ENCODE peak calls at places on chromosome 15, in six cellular contexts. One of them, this sample, is unnamed.

GRCh38 chr15:74656935-74657535 is 38.8 kb downstream of the EDC3 start:
- DNase-seq in endothelial cell: no peak
- DNase-seq in lower lobe of right lung: no peak
- DNase-seq in fibroblast of gingiva: no peak
- DNase-seq in stimulated activated CD8-positive, alpha-beta memory T cell treated with anti-CD3 and anti-CD28 coated beads, Interleukin-7, amount 100 ng/mL, for 4 hours: no peak
- DNase-seq in iris pigment epithelial cell: no peak
- DNase-seq in this sample: no peak

GRCh38 chr15:101091080-101092017 is 160.5 kb downstream of the CHSY1 start:
- DNase-seq in endothelial cell: peak; percentile 38
- DNase-seq in lower lobe of right lung: no peak
- DNase-seq in fibroblast of gingiva: peak; percentile 80
- DNase-seq in stimulated activated CD8-positive, alpha-beta memory T cell treated with anti-CD3 and anti-CD28 coated beads, Interleukin-7, amount 100 ng/mL, for 4 hours: no peak
- DNase-seq in iris pigment epithelial cell: peak; percentile 70
- DNase-seq in this sample: peak; percentile 93

GRCh38 chr15:68691667-68692066 is 112.9 kb downstream of the CORO2B start:
- DNase-seq in endothelial cell: no peak
- DNase-seq in lower lobe of right lung: no peak
- DNase-seq in fibroblast of gingiva: no peak
- DNase-seq in stimulated activated CD8-positive, alpha-beta memory T cell treated with anti-CD3 and anti-CD28 coated beads, Interleukin-7, amount 100 ng/mL, for 4 hours: no peak
- DNase-seq in iris pigment epithelial cell: peak; percentile 14
- DNase-seq in this sample: peak; percentile 42

GRCh38 chr15:92884813-92885461 is 15.2 kb upstream of the CHD2 start:
- DNase-seq in endothelial cell: no peak
- DNase-seq in lower lobe of right lung: no peak
- DNase-seq in fibroblast of gingiva: no peak
- DNase-seq in stimulated activated CD8-positive, alpha-beta memory T cell treated with anti-CD3 and anti-CD28 coated beads, Interleukin-7, amount 100 ng/mL, for 4 hours: no peak
- DNase-seq in iris pigment epithelial cell: no peak
- DNase-seq in this sample: peak; percentile 30

GRCh38 chr15:69468241-69469121 is 15.9 kb downstream of the RPLP1 start:
- DNase-seq in endothelial cell: no peak
- DNase-seq in lower lobe of right lung: peak; percentile 80
- DNase-seq in fibroblast of gingiva: no peak
- DNase-seq in stimulated activated CD8-positive, alpha-beta memory T cell treated with anti-CD3 and anti-CD28 coated beads, Interleukin-7, amount 100 ng/mL, for 4 hours: peak; percentile 81
- DNase-seq in iris pigment epithelial cell: peak; percentile 90
- DNase-seq in this sample: no peak

GRCh38 chr15:101426761-101427333 is 62.7 kb downstream of the PCSK6 start:
- DNase-seq in endothelial cell: no peak
- DNase-seq in lower lobe of right lung: no peak
- DNase-seq in fibroblast of gingiva: no peak
- DNase-seq in stimulated activated CD8-positive, alpha-beta memory T cell treated with anti-CD3 and anti-CD28 coated beads, Interleukin-7, amount 100 ng/mL, for 4 hours: no peak
- DNase-seq in iris pigment epithelial cell: no peak
- DNase-seq in this sample: no peak

GRCh38 chr15:34109775-34110663 is 8.1 kb downstream of the PGBD4 start:
- DNase-seq in endothelial cell: peak; percentile 16
- DNase-seq in lower lobe of right lung: no peak
- DNase-seq in fibroblast of gingiva: peak; percentile 37
- DNase-seq in stimulated activated CD8-positive, alpha-beta memory T cell treated with anti-CD3 and anti-CD28 coated beads, Interleukin-7, amount 100 ng/mL, for 4 hours: no peak
- DNase-seq in iris pigment epithelial cell: peak; percentile 52
- DNase-seq in this sample: peak; percentile 66

GRCh38 chr15:92047900-92048299 is 194.4 kb downstream of the SLCO3A1 start:
- DNase-seq in endothelial cell: no peak
- DNase-seq in lower lobe of right lung: no peak
- DNase-seq in fibroblast of gingiva: no peak
- DNase-seq in stimulated activated CD8-positive, alpha-beta memory T cell treated with anti-CD3 and anti-CD28 coated beads, Interleukin-7, amount 100 ng/mL, for 4 hours: no peak
- DNase-seq in iris pigment epithelial cell: no peak
- DNase-seq in this sample: no peak

GRCh38 chr15:75233504-75234190 is 24.5 kb upstream of the GOLGA6C start:
- DNase-seq in endothelial cell: no peak
- DNase-seq in lower lobe of right lung: no peak
- DNase-seq in fibroblast of gingiva: no peak
- DNase-seq in stimulated activated CD8-positive, alpha-beta memory T cell treated with anti-CD3 and anti-CD28 coated beads, Interleukin-7, amount 100 ng/mL, for 4 hours: no peak
- DNase-seq in iris pigment epithelial cell: no peak
- DNase-seq in this sample: no peak

GRCh38 chr15:90382305-90382704 is 5.7 kb upstream of the IQGAP1 start:
- DNase-seq in endothelial cell: no peak
- DNase-seq in lower lobe of right lung: no peak
- DNase-seq in fibroblast of gingiva: peak; percentile 38
- DNase-seq in stimulated activated CD8-positive, alpha-beta memory T cell treated with anti-CD3 and anti-CD28 coated beads, Interleukin-7, amount 100 ng/mL, for 4 hours: no peak
- DNase-seq in iris pigment epithelial cell: peak; percentile 49
- DNase-seq in this sample: peak; percentile 30

GRCh38 chr15:53126144-53126543 is 336.0 kb upstream of the ONECUT1 start:
- DNase-seq in endothelial cell: no peak
- DNase-seq in lower lobe of right lung: no peak
- DNase-seq in fibroblast of gingiva: no peak
- DNase-seq in stimulated activated CD8-positive, alpha-beta memory T cell treated with anti-CD3 and anti-CD28 coated beads, Interleukin-7, amount 100 ng/mL, for 4 hours: no peak
- DNase-seq in iris pigment epithelial cell: no peak
- DNase-seq in this sample: no peak

GRCh38 chr15:74780983-74781672 is 752 bp upstream of the CSK start:
- DNase-seq in endothelial cell: no peak
- DNase-seq in lower lobe of right lung: no peak
- DNase-seq in fibroblast of gingiva: peak; percentile 28
- DNase-seq in stimulated activated CD8-positive, alpha-beta memory T cell treated with anti-CD3 and anti-CD28 coated beads, Interleukin-7, amount 100 ng/mL, for 4 hours: no peak
- DNase-seq in iris pigment epithelial cell: peak; percentile 54
- DNase-seq in this sample: no peak

GRCh38 chr15:69126054-69126469 is 34.4 kb upstream of the GLCE start:
- DNase-seq in endothelial cell: no peak
- DNase-seq in lower lobe of right lung: no peak
- DNase-seq in fibroblast of gingiva: peak; percentile 36
- DNase-seq in stimulated activated CD8-positive, alpha-beta memory T cell treated with anti-CD3 and anti-CD28 coated beads, Interleukin-7, amount 100 ng/mL, for 4 hours: no peak
- DNase-seq in iris pigment epithelial cell: peak; percentile 95
- DNase-seq in this sample: no peak

GRCh38 chr15:41944313-41944940 is 27.9 kb downstream of the EHD4 start:
- DNase-seq in endothelial cell: no peak
- DNase-seq in lower lobe of right lung: no peak
- DNase-seq in fibroblast of gingiva: peak; percentile 85
- DNase-seq in stimulated activated CD8-positive, alpha-beta memory T cell treated with anti-CD3 and anti-CD28 coated beads, Interleukin-7, amount 100 ng/mL, for 4 hours: no peak
- DNase-seq in iris pigment epithelial cell: peak; percentile 96
- DNase-seq in this sample: peak; percentile 63

GRCh38 chr15:96501362-96501761 is 170.9 kb downstream of the NR2F2 start:
- DNase-seq in endothelial cell: no peak
- DNase-seq in lower lobe of right lung: no peak
- DNase-seq in fibroblast of gingiva: no peak
- DNase-seq in stimulated activated CD8-positive, alpha-beta memory T cell treated with anti-CD3 and anti-CD28 coated beads, Interleukin-7, amount 100 ng/mL, for 4 hours: no peak
- DNase-seq in iris pigment epithelial cell: no peak
- DNase-seq in this sample: no peak

GRCh38 chr15:27341780-27342343 is 370.9 kb downstream of the GABRG3 start:
- DNase-seq in endothelial cell: no peak
- DNase-seq in lower lobe of right lung: no peak
- DNase-seq in fibroblast of gingiva: no peak
- DNase-seq in stimulated activated CD8-positive, alpha-beta memory T cell treated with anti-CD3 and anti-CD28 coated beads, Interleukin-7, amount 100 ng/mL, for 4 hours: no peak
- DNase-seq in iris pigment epithelial cell: no peak
- DNase-seq in this sample: no peak

GRCh38 chr15:67998599-67999122 is 55.5 kb upstream of the PIAS1 start:
- DNase-seq in endothelial cell: no peak
- DNase-seq in lower lobe of right lung: no peak
- DNase-seq in fibroblast of gingiva: peak; percentile 63
- DNase-seq in stimulated activated CD8-positive, alpha-beta memory T cell treated with anti-CD3 and anti-CD28 coated beads, Interleukin-7, amount 100 ng/mL, for 4 hours: no peak
- DNase-seq in iris pigment epithelial cell: peak; percentile 89
- DNase-seq in this sample: no peak

GRCh38 chr15:65409284-65409631 is 13.5 kb downstream of the IGDCC4 start:
- DNase-seq in endothelial cell: no peak
- DNase-seq in lower lobe of right lung: no peak
- DNase-seq in fibroblast of gingiva: peak; percentile 95
- DNase-seq in stimulated activated CD8-positive, alpha-beta memory T cell treated with anti-CD3 and anti-CD28 coated beads, Interleukin-7, amount 100 ng/mL, for 4 hours: no peak
- DNase-seq in iris pigment epithelial cell: peak; percentile 92
- DNase-seq in this sample: peak; percentile 69

GRCh38 chr15:49620174-49620573 is 444 bp downstream of the FAM227B start:
- DNase-seq in endothelial cell: no peak
- DNase-seq in lower lobe of right lung: no peak
- DNase-seq in fibroblast of gingiva: peak; percentile 58
- DNase-seq in stimulated activated CD8-positive, alpha-beta memory T cell treated with anti-CD3 and anti-CD28 coated beads, Interleukin-7, amount 100 ng/mL, for 4 hours: no peak
- DNase-seq in iris pigment epithelial cell: peak; percentile 65
- DNase-seq in this sample: no peak

GRCh38 chr15:45314960-45315359 is 62.9 kb downstream of the SLC28A2 start:
- DNase-seq in endothelial cell: peak; percentile 5
- DNase-seq in lower lobe of right lung: no peak
- DNase-seq in fibroblast of gingiva: no peak
- DNase-seq in stimulated activated CD8-positive, alpha-beta memory T cell treated with anti-CD3 and anti-CD28 coated beads, Interleukin-7, amount 100 ng/mL, for 4 hours: no peak
- DNase-seq in iris pigment epithelial cell: peak; percentile 17
- DNase-seq in this sample: peak; percentile 92

GRCh38 chr15:78313383-78313782 is 14.0 kb upstream of the SKIC8 start:
- DNase-seq in endothelial cell: no peak
- DNase-seq in lower lobe of right lung: no peak
- DNase-seq in fibroblast of gingiva: no peak
- DNase-seq in stimulated activated CD8-positive, alpha-beta memory T cell treated with anti-CD3 and anti-CD28 coated beads, Interleukin-7, amount 100 ng/mL, for 4 hours: no peak
- DNase-seq in iris pigment epithelial cell: no peak
- DNase-seq in this sample: no peak

GRCh38 chr15:68421798-68422402 is 10.1 kb downstream of the ITGA11 start:
- DNase-seq in endothelial cell: no peak
- DNase-seq in lower lobe of right lung: no peak
- DNase-seq in fibroblast of gingiva: no peak
- DNase-seq in stimulated activated CD8-positive, alpha-beta memory T cell treated with anti-CD3 and anti-CD28 coated beads, Interleukin-7, amount 100 ng/mL, for 4 hours: no peak
- DNase-seq in iris pigment epithelial cell: no peak
- DNase-seq in this sample: no peak

GRCh38 chr15:63350178-63350621 is 31.4 kb downstream of the CA12 start:
- DNase-seq in endothelial cell: no peak
- DNase-seq in lower lobe of right lung: no peak
- DNase-seq in fibroblast of gingiva: peak; percentile 62
- DNase-seq in stimulated activated CD8-positive, alpha-beta memory T cell treated with anti-CD3 and anti-CD28 coated beads, Interleukin-7, amount 100 ng/mL, for 4 hours: no peak
- DNase-seq in iris pigment epithelial cell: no peak
- DNase-seq in this sample: no peak

GRCh38 chr15:88032787-88033186 is 223.8 kb downstream of the NTRK3 start:
- DNase-seq in endothelial cell: no peak
- DNase-seq in lower lobe of right lung: no peak
- DNase-seq in fibroblast of gingiva: no peak
- DNase-seq in stimulated activated CD8-positive, alpha-beta memory T cell treated with anti-CD3 and anti-CD28 coated beads, Interleukin-7, amount 100 ng/mL, for 4 hours: no peak
- DNase-seq in iris pigment epithelial cell: no peak
- DNase-seq in this sample: no peak

GRCh38 chr15:83570756-83571155 is 83.2 kb upstream of the ADAMTSL3 start:
- DNase-seq in endothelial cell: no peak
- DNase-seq in lower lobe of right lung: no peak
- DNase-seq in fibroblast of gingiva: no peak
- DNase-seq in stimulated activated CD8-positive, alpha-beta memory T cell treated with anti-CD3 and anti-CD28 coated beads, Interleukin-7, amount 100 ng/mL, for 4 hours: no peak
- DNase-seq in iris pigment epithelial cell: no peak
- DNase-seq in this sample: no peak

GRCh38 chr15:75578206-75578947 is 738 bp downstream of the PTPN9 start:
- DNase-seq in endothelial cell: peak; percentile 41
- DNase-seq in lower lobe of right lung: peak; percentile 62
- DNase-seq in fibroblast of gingiva: peak; percentile 2
- DNase-seq in stimulated activated CD8-positive, alpha-beta memory T cell treated with anti-CD3 and anti-CD28 coated beads, Interleukin-7, amount 100 ng/mL, for 4 hours: peak; percentile 16
- DNase-seq in iris pigment epithelial cell: peak; percentile 45
- DNase-seq in this sample: no peak

GRCh38 chr15:76431936-76432335 is 95.4 kb downstream of the ISL2 start:
- DNase-seq in endothelial cell: no peak
- DNase-seq in lower lobe of right lung: no peak
- DNase-seq in fibroblast of gingiva: no peak
- DNase-seq in stimulated activated CD8-positive, alpha-beta memory T cell treated with anti-CD3 and anti-CD28 coated beads, Interleukin-7, amount 100 ng/mL, for 4 hours: no peak
- DNase-seq in iris pigment epithelial cell: peak; percentile 25
- DNase-seq in this sample: no peak

GRCh38 chr15:94840794-94841587 is 609.6 kb downstream of the MCTP2 start:
- DNase-seq in endothelial cell: no peak
- DNase-seq in lower lobe of right lung: no peak
- DNase-seq in fibroblast of gingiva: peak; percentile 9
- DNase-seq in stimulated activated CD8-positive, alpha-beta memory T cell treated with anti-CD3 and anti-CD28 coated beads, Interleukin-7, amount 100 ng/mL, for 4 hours: no peak
- DNase-seq in iris pigment epithelial cell: peak; percentile 15
- DNase-seq in this sample: no peak

GRCh38 chr15:38758001-38758400 is 193.4 kb upstream of the RASGRP1 start:
- DNase-seq in endothelial cell: no peak
- DNase-seq in lower lobe of right lung: no peak
- DNase-seq in fibroblast of gingiva: peak; percentile 71
- DNase-seq in stimulated activated CD8-positive, alpha-beta memory T cell treated with anti-CD3 and anti-CD28 coated beads, Interleukin-7, amount 100 ng/mL, for 4 hours: no peak
- DNase-seq in iris pigment epithelial cell: peak; percentile 43
- DNase-seq in this sample: no peak

GRCh38 chr15:49986326-49986725 is 132.7 kb downstream of the ATP8B4 start:
- DNase-seq in endothelial cell: no peak
- DNase-seq in lower lobe of right lung: no peak
- DNase-seq in fibroblast of gingiva: peak; percentile 61
- DNase-seq in stimulated activated CD8-positive, alpha-beta memory T cell treated with anti-CD3 and anti-CD28 coated beads, Interleukin-7, amount 100 ng/mL, for 4 hours: no peak
- DNase-seq in iris pigment epithelial cell: no peak
- DNase-seq in this sample: no peak

GRCh38 chr15:67839358-67839928 is 402 bp downstream of the RNU6-1 start:
- DNase-seq in endothelial cell: no peak
- DNase-seq in lower lobe of right lung: no peak
- DNase-seq in fibroblast of gingiva: peak; percentile 22
- DNase-seq in stimulated activated CD8-positive, alpha-beta memory T cell treated with anti-CD3 and anti-CD28 coated beads, Interleukin-7, amount 100 ng/mL, for 4 hours: no peak
- DNase-seq in iris pigment epithelial cell: peak; percentile 43
- DNase-seq in this sample: peak; percentile 70

GRCh38 chr15:65945616-65946015 is 76.3 kb downstream of the RAB11A start:
- DNase-seq in endothelial cell: no peak
- DNase-seq in lower lobe of right lung: no peak
- DNase-seq in fibroblast of gingiva: no peak
- DNase-seq in stimulated activated CD8-positive, alpha-beta memory T cell treated with anti-CD3 and anti-CD28 coated beads, Interleukin-7, amount 100 ng/mL, for 4 hours: no peak
- DNase-seq in iris pigment epithelial cell: no peak
- DNase-seq in this sample: peak; percentile 44

GRCh38 chr15:92958105-92958504 is 58.0 kb downstream of the CHD2 start:
- DNase-seq in endothelial cell: no peak
- DNase-seq in lower lobe of right lung: no peak
- DNase-seq in fibroblast of gingiva: peak; percentile 51
- DNase-seq in stimulated activated CD8-positive, alpha-beta memory T cell treated with anti-CD3 and anti-CD28 coated beads, Interleukin-7, amount 100 ng/mL, for 4 hours: peak; percentile 37
- DNase-seq in iris pigment epithelial cell: peak; percentile 81
- DNase-seq in this sample: peak; percentile 43

GRCh38 chr15:22908830-22909229 is 70.4 kb downstream of the NIPA2 start:
- DNase-seq in endothelial cell: no peak
- DNase-seq in lower lobe of right lung: no peak
- DNase-seq in fibroblast of gingiva: no peak
- DNase-seq in stimulated activated CD8-positive, alpha-beta memory T cell treated with anti-CD3 and anti-CD28 coated beads, Interleukin-7, amount 100 ng/mL, for 4 hours: no peak
- DNase-seq in iris pigment epithelial cell: no peak
- DNase-seq in this sample: no peak

GRCh38 chr15:75170711-75171341 is 30.9 kb upstream of the C15orf39 start:
- DNase-seq in endothelial cell: no peak
- DNase-seq in lower lobe of right lung: no peak
- DNase-seq in fibroblast of gingiva: no peak
- DNase-seq in stimulated activated CD8-positive, alpha-beta memory T cell treated with anti-CD3 and anti-CD28 coated beads, Interleukin-7, amount 100 ng/mL, for 4 hours: no peak
- DNase-seq in iris pigment epithelial cell: no peak
- DNase-seq in this sample: no peak

GRCh38 chr15:62840518-62841268 is 201.9 kb upstream of the TPM1 start:
- DNase-seq in endothelial cell: no peak
- DNase-seq in lower lobe of right lung: no peak
- DNase-seq in fibroblast of gingiva: no peak
- DNase-seq in stimulated activated CD8-positive, alpha-beta memory T cell treated with anti-CD3 and anti-CD28 coated beads, Interleukin-7, amount 100 ng/mL, for 4 hours: no peak
- DNase-seq in iris pigment epithelial cell: no peak
- DNase-seq in this sample: no peak

This sample was measured in SK-MEL-5.